ENCODE peak calls at places on chromosomes 13 and 19, in four cellular contexts. H is H9, T is HFF-Myc, I is body of pancreas. W is an unnamed sample.

GRCh38 chr19:50835785-50836542 is 2.6 kb upstream of the KLK15 start:
- DNase-seq in I (peak; percentile 90), T (no peak), H (peak; percentile 81), W (peak; percentile 80)

GRCh38 chr19:7500811-7501450 is 12.1 kb upstream of the PEX11G start:
- DNase-seq in I (peak; percentile 75), H (peak; percentile 89), T (no peak), W (no peak)

GRCh38 chr19:6374179-6374709 is 1.5 kb downstream of the PSPN start:
- DNase-seq in I (no peak), T (no peak), H (no peak), W (no peak)

GRCh38 chr13:40798380-40798779 is 9.0 kb downstream of the SLC25A15 start:
- DNase-seq in I (peak; percentile 88), T (no peak), H (no peak), W (no peak)

GRCh38 chr19:11887247-11887617 is 350 bp upstream of the ZNF69 start:
- DNase-seq in I (no peak), H (no peak), T (no peak), W (no peak)

GRCh38 chr13:27953671-27954405 is 15.3 kb downstream of the CDX2 start:
- DNase-seq in I (peak; percentile 87), T (peak; percentile 10), H (peak; percentile 88), W (peak; percentile 73)

GRCh38 chr19:1554968-1555801 is 12.9 kb downstream of the MEX3D start:
- DNase-seq in H (no peak), T (no peak), I (no peak), W (no peak)

GRCh38 chr13:113020323-113021080 is 51.5 kb downstream of the MCF2L start:
- DNase-seq in I (no peak), H (no peak), T (no peak), W (no peak)

GRCh38 chr19:33781996-33782395 is 14.7 kb upstream of the KCTD15 start:
- DNase-seq in I (no peak), T (no peak), H (no peak), W (no peak)

GRCh38 chr13:77810430-77810829 is 108.2 kb downstream of the EDNRB start:
- DNase-seq in T (no peak), H (no peak), I (no peak), W (no peak)

GRCh38 chr13:33353210-33353609 is 67.7 kb upstream of the STARD13 start:
- DNase-seq in H (no peak), T (no peak), I (peak; percentile 76), W (peak; percentile 17)

GRCh38 chr13:68076046-68076445 is 845.9 kb upstream of the PCDH9 start:
- DNase-seq in H (no peak), I (no peak), T (no peak), W (no peak)

GRCh38 chr19:49863935-49864320 is 3.4 kb downstream of the PNKP start:
- DNase-seq in I (no peak), T (no peak), H (no peak), W (no peak)

GRCh38 chr19:35141627-35142401 is 1.2 kb upstream of the FXYD7 start:
- DNase-seq in I (peak; percentile 32), H (no peak), T (no peak), W (no peak)

GRCh38 chr19:29501816-29502580 is 23.8 kb upstream of the VSTM2B start:
- DNase-seq in T (no peak), H (no peak), I (no peak), W (no peak)

GRCh38 chr19:41001243-41001971 is 10.3 kb downstream of the CYP2B6 start:
- DNase-seq in I (no peak), H (no peak), T (no peak), W (no peak)

GRCh38 chr13:71864094-71864980 is 2.7 kb downstream of the DACH1 start:
- DNase-seq in T (no peak), I (peak; percentile 64), H (peak; percentile 55), W (no peak)

GRCh38 chr19:13066231-13066630 is 36.4 kb downstream of the LYL1 start:
- DNase-seq in I (no peak), T (no peak), H (no peak), W (no peak)

GRCh38 chr19:27966390-27966816 is 1246.5 kb downstream of the UQCRFS1 start:
- DNase-seq in H (no peak), I (no peak), T (no peak), W (no peak)

GRCh38 chr19:41344162-41344561 is 9.6 kb downstream of the TGFB1 start:
- DNase-seq in I (no peak), T (no peak), H (no peak), W (no peak)

GRCh38 chr19:29547981-29548380 is 22.2 kb downstream of the VSTM2B start:
- DNase-seq in I (no peak), H (no peak), T (no peak), W (no peak)

GRCh38 chr19:7988307-7988706 is 17.1 kb downstream of the ELAVL1 start:
- DNase-seq in T (no peak), I (no peak), H (no peak), W (no peak)

GRCh38 chr19:33631628-33631995 is 9.9 kb downstream of the CHST8 start:
- DNase-seq in T (no peak), H (peak; percentile 26), I (no peak), W (no peak)

GRCh38 chr13:33233547-33233946 is 52.0 kb downstream of the STARD13 start:
- DNase-seq in I (peak; percentile 42), T (no peak), H (no peak), W (no peak)

GRCh38 chr13:61294467-61295186 is 121.0 kb downstream of the PCDH20 start:
- DNase-seq in T (no peak), I (no peak), H (no peak), W (no peak)

GRCh38 chr19:39839678-39840327 is 5.8 kb upstream of the DYRK1B start:
- DNase-seq in T (no peak), I (no peak), H (no peak), W (no peak)

GRCh38 chr13:84999252-84999651 is 800.0 kb downstream of the SLITRK6 start:
- DNase-seq in H (no peak), T (no peak), I (no peak), W (no peak)

GRCh38 chr13:100209857-100210580 is 121.1 kb downstream of the PCCA start:
- DNase-seq in I (no peak), H (no peak), T (peak; percentile 37), W (no peak)

GRCh38 chr13:29140277-29140676 is 320.1 kb downstream of the MTUS2 start:
- DNase-seq in T (no peak), H (no peak), I (no peak), W (no peak)

GRCh38 chr13:112172641-112173171 is 105.8 kb downstream of the SOX1 start:
- DNase-seq in T (no peak), H (no peak), I (no peak), W (no peak)

GRCh38 chr13:109402976-109403375 is 383.4 kb downstream of the IRS2 start:
- DNase-seq in H (no peak), T (no peak), I (no peak), W (no peak)

GRCh38 chr19:31135841-31136240 is 213.4 kb downstream of the TSHZ3 start:
- DNase-seq in I (no peak), T (no peak), H (no peak), W (no peak)

GRCh38 chr13:75415720-75416119 is 66.2 kb downstream of the TBC1D4 start:
- DNase-seq in I (no peak), H (no peak), T (peak; percentile 22), W (no peak)

GRCh38 chr13:75417647-75418046 is 64.3 kb downstream of the TBC1D4 start:
- DNase-seq in I (peak; percentile 16), T (no peak), H (no peak), W (no peak)

GRCh38 chr13:75417006-75417384 is 65.0 kb downstream of the TBC1D4 start:
- DNase-seq in H (no peak), I (no peak), T (no peak), W (no peak)

GRCh38 chr13:75418186-75418843 is 63.7 kb downstream of the TBC1D4 start:
- DNase-seq in H (no peak), T (no peak), I (no peak), W (no peak)

GRCh38 chr13:75416327-75417005 is 65.5 kb downstream of the TBC1D4 start:
- DNase-seq in I (no peak), H (peak; percentile 36), T (no peak), W (no peak)
- TF ChIP-seq CTCF in I (no peak), H (peak; percentile 25), T (no peak), W (no peak)

DNA sequence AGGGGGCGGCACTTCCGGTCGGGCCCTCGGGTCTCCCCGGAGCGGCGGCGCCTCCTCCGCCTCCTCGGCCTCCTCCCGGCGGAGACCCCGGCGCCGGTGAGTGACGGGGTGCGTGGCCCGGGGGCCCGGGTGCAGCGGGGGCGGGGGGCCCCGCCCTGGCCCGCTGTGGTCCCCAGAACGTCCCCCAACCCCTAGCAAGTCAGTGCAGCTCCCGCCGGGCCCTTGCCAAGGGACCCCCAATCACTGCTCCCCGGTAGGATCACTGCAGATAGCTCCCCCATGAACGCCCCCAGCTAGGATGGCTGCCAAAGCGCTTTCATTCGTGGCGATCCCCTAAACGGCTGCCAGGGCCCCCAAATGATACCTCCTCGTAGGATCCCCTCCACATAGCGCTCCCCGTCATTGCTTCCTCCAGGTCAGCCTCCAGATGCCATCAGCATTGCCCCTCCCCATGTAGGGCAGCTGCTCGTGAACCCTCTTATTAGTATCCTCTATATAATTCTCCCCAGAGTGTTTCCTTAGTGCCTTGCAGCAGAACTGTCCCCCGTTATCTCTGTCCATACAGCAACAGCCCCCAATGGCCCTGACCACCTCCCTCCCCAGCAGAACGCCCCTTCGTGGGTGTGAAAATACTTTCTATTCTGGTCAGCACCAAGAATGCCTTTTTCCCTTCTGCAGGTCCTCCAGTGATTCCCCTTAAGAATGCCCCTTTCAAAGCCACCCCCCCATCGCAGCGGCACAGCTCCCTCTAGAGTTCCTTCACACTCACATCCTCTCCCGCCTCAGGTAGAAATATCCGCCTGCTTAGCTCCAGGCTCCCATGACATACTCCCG is at the start of gene ZNF865:
- DNase-seq in H (peak; percentile 85), I (peak; percentile 75), T (peak; percentile 66), W (peak; percentile 55)
- TF ChIP-seq CTCF in H (peak; percentile 80), I (peak; percentile 87), T (peak; percentile 82), W (no peak)

GRCh38 chr13:51297556-51297955 is 41.9 kb upstream of the SERPINE3 start:
- DNase-seq in H (no peak), T (no peak), I (no peak), W (no peak)
- TF ChIP-seq CTCF in H (peak; percentile 27), T (no peak), I (no peak), W (no peak)

GRCh38 chr19:58575183-58576041 is 2.3 kb upstream of the MZF1 start:
- DNase-seq in H (peak; percentile 91), I (peak; percentile 89), T (peak; percentile 68), W (peak; percentile 81)
- TF ChIP-seq CTCF in H (no peak), I (peak; percentile 15), T (no peak), W (no peak)